ENCODE peak calls at places on chromosomes 13 and 19, in four cellular contexts. S is upper lobe of left lung; G is brain microvascular endothelial cell; N is CD8-positive, alpha-beta T cell. K is an unnamed sample.

GRCh38 chr13:23399254-23399796 is 34.2 kb downstream of the SACS start:
- DNase-seq in S (no peak), G (no peak), N (no peak), K (no peak)

GRCh38 chr19:756232-756631 is 5.3 kb downstream of the MISP start:
- DNase-seq in N (no peak), G (peak), S (no peak), K (no peak)

GRCh38 chr13:87884874-87885273 is 213.7 kb downstream of the SLITRK5 start:
- DNase-seq in G (no peak), N (no peak), S (no peak), K (no peak)

GRCh38 chr13:54029226-54029625 is 1000.6 kb downstream of the OLFM4 start:
- DNase-seq in N (no peak), G (no peak), S (no peak), K (no peak)

GRCh38 chr19:52739576-52739975 is 4.7 kb upstream of the ZNF611 start:
- DNase-seq in N (no peak), G (no peak), S (no peak), K (no peak)

GRCh38 chr13:73767747-73768315 is 366.4 kb downstream of the KLF12 start:
- DNase-seq in G (no peak), N (no peak), S (no peak), K (no peak)

GRCh38 chr13:105969761-105970160 is 565.7 kb downstream of the EFNB2 start:
- DNase-seq in N (no peak), G (no peak), S (no peak), K (no peak)

GRCh38 chr19:29670255-29670654 is 5.0 kb downstream of the PLEKHF1 start:
- DNase-seq in S (no peak), G (no peak), N (no peak), K (no peak)

GRCh38 chr19:17235618-17236413 is 9.8 kb downstream of the OCEL1 start:
- DNase-seq in N (peak), S (peak), G (peak), K (peak)

GRCh38 chr19:14114854-14115253 is 2.7 kb downstream of the PRKACA start:
- DNase-seq in N (no peak), G (no peak), S (peak), K (peak)

GRCh38 chr19:12788025-12788681 is 3.1 kb upstream of the JUNB start:
- DNase-seq in S (no peak), G (no peak), N (no peak), K (no peak)

GRCh38 chr13:36131931-36132297 is 732 bp upstream of the DCLK1 start:
- DNase-seq in N (no peak), S (peak), G (peak), K (peak)

GRCh38 chr13:20136781-20137703 is 23.8 kb downstream of the GJA3 start:
- DNase-seq in S (no peak), N (peak), G (no peak), K (peak)

GRCh38 chr19:19817357-19817756 is 4.2 kb downstream of the ZNF506 start:
- DNase-seq in S (no peak), N (peak), G (no peak), K (no peak)

GRCh38 chr13:24396821-24397220 is 87.4 kb downstream of the C1QTNF9 start:
- DNase-seq in G (no peak), N (no peak), S (no peak), K (no peak)

GRCh38 chr19:7864719-7865074 is 9.5 kb downstream of the PRR36 start:
- DNase-seq in S (no peak), N (no peak), G (no peak), K (no peak)

GRCh38 chr19:7865262-7865911 is 8.8 kb downstream of the PRR36 start:
- DNase-seq in N (no peak), G (no peak), S (no peak), K (no peak)

GRCh38 chr19:7863157-7863970 is 10.8 kb downstream of the PRR36 start:
- DNase-seq in G (no peak), N (no peak), S (no peak), K (no peak)

GRCh38 chr19:7862413-7862951 is 11.7 kb downstream of the PRR36 start:
- DNase-seq in N (peak), S (peak), G (peak), K (peak)

GRCh38 chr19:7863971-7864718 is 10.0 kb downstream of the PRR36 start:
- DNase-seq in N (no peak), S (no peak), G (no peak), K (no peak)
- TF ChIP-seq CTCF in N (no peak), S (no peak), G (no peak), K (no peak)

GRCh38 chr13:32737679-32738078 is 151.4 kb downstream of the PDS5B start:
- DNase-seq in G (no peak), S (no peak), N (no peak), K (no peak)

GRCh38 chr13:32734511-32734910 is 148.3 kb downstream of the PDS5B start:
- DNase-seq in N (no peak), G (peak), S (no peak), K (no peak)

GRCh38 chr13:32735859-32736258 is 149.6 kb downstream of the PDS5B start:
- DNase-seq in N (no peak), S (no peak), G (no peak), K (no peak)

GRCh38 chr13:32737111-32737571 is 150.9 kb downstream of the PDS5B start:
- DNase-seq in N (no peak), S (no peak), G (no peak), K (no peak)

GRCh38 chr13:32736648-32737047 is 150.4 kb downstream of the PDS5B start:
- DNase-seq in G (no peak), S (no peak), N (no peak), K (no peak)
- H3K27ac ChIP-seq in G (no peak), S (peak), N (peak), K (peak)

GRCh38 chr19:54967611-54968010 is 1.4 kb downstream of the NLRP2 start:
- DNase-seq in G (no peak), N (no peak), S (no peak), K (no peak)
- TF ChIP-seq CTCF in G (no peak), N (no peak), S (no peak), K (no peak)

GRCh38 chr19:49848938-49849337 is 2.0 kb upstream of the PTOV1 start:
- DNase-seq in N (no peak), G (no peak), S (no peak), K (no peak)

GRCh38 chr19:49846408-49846807 is 4.6 kb upstream of the PTOV1 start:
- DNase-seq in G (no peak), S (no peak), N (no peak), K (no peak)

GRCh38 chr19:49850221-49850486 is 805 bp upstream of the PTOV1 start:
- DNase-seq in N (no peak), G (no peak), S (no peak), K (no peak)

GRCh38 chr19:49849433-49850220 is 1.3 kb upstream of the PTOV1 start:
- DNase-seq in G (no peak), N (no peak), S (no peak), K (no peak)

GRCh38 chr19:49847731-49848696 is 2.9 kb upstream of the PTOV1 start:
- DNase-seq in S (peak), G (peak), N (no peak), K (no peak)
- H3K27ac ChIP-seq in S (peak), G (no peak), N (no peak), K (no peak)

GRCh38 chr13:44470623-44471562 is 97.3 kb downstream of the SERP2 start:
- DNase-seq in N (no peak), G (no peak), S (no peak), K (no peak)
- TF ChIP-seq CTCF in N (peak), G (peak), S (no peak), K (peak)

DNA sequence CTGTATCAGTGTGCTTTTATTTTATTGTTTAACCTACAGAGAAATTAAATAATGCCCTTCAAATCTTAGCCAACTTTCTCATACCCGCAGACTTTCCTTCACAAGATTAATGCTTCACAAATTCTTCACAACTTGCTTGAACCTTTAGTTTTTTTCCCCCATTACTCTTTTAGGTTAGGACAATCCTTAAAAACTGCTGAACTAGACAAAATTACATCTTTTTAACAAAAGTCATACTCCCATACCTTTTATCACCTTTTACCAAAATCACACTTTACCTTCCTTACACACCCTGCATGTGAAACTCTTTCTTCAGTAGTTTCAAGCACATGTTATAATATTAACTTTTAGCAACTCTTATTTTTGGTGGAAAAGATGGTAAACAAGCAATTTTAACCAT is 58.5 kb downstream of the SCGB2B2 start:
- DNase-seq in G (no peak), N (no peak), S (no peak), K (no peak)
- H3K27ac ChIP-seq in G (no peak), N (no peak), S (no peak), K (no peak)

GRCh38 chr19:41688098-41688497 is at the start of gene CEACAM7:
- DNase-seq in G (no peak), N (no peak), S (no peak), K (no peak)

GRCh38 chr19:41690801-41691065 is 2.7 kb upstream of the CEACAM7 start:
- DNase-seq in G (no peak), N (no peak), S (no peak), K (peak)

GRCh38 chr19:41688687-41689086 is 617 bp upstream of the CEACAM7 start:
- DNase-seq in G (no peak), N (no peak), S (no peak), K (no peak)

GRCh38 chr19:41691268-41691970 is 3.3 kb upstream of the CEACAM7 start:
- DNase-seq in G (no peak), S (no peak), N (no peak), K (peak)

GRCh38 chr19:41689993-41690800 is 2.1 kb upstream of the CEACAM7 start:
- DNase-seq in S (no peak), N (no peak), G (no peak), K (no peak)
- TF ChIP-seq CTCF in S (no peak), N (no peak), G (no peak), K (no peak)

K was measured in upper lobe of right lung.